ENCODE peak calls at places on chromosomes 11 and 22, in seven cellular contexts. V is IMR-90; E is esophagus squamous epithelium; G is HCT116; C is body of pancreas; F is small intestine; Z is CD8-positive, alpha-beta memory T cell. N is an unnamed sample. For H3K4me1, the result is how much of the 10 kb centered on the place peaks cover.

GRCh38 chr11:124329787-124330478 is 9.9 kb upstream of the OR8D2 start:
- DNase-seq in F (no peak), V (peak), Z (no peak), E (no peak), C (no peak), G (no peak), N (no peak)

GRCh38 chr11:126607374-126607773 is 251.9 kb downstream of the ST3GAL4 start:
- DNase-seq in Z (no peak), E (no peak), F (peak), G (peak), V (peak), C (peak), N (no peak)

GRCh38 chr11:134759314-134759713 is 347.3 kb upstream of the B3GAT1 start:
- DNase-seq in V (no peak), Z (no peak), G (no peak), E (no peak), F (no peak), C (no peak), N (no peak)

GRCh38 chr11:11969380-11970215 is 38.8 kb downstream of the DKK3 start:
- DNase-seq in F (no peak), Z (no peak), G (no peak), V (no peak), C (no peak), E (no peak), N (no peak)

GRCh38 chr22:37815593-37815992 is 7.6 kb upstream of the GALR3 start:
- DNase-seq in Z (no peak), V (no peak), G (no peak), E (no peak), F (no peak), C (no peak), N (no peak)

GRCh38 chr22:46393791-46394333 is 58.3 kb downstream of the TRMU start:
- DNase-seq in V (no peak), Z (no peak), C (no peak), G (no peak), F (no peak), E (no peak), N (no peak)

GRCh38 chr11:60774726-60775125 is 10.4 kb upstream of the MS4A10 start:
- DNase-seq in V (no peak), E (no peak), F (no peak), Z (no peak), C (no peak), G (no peak), N (no peak)

GRCh38 chr22:26404851-26405357 is 24.2 kb upstream of the ASPHD2 start:
- DNase-seq in C (no peak), E (no peak), Z (no peak), G (no peak), V (no peak), F (no peak), N (no peak)

GRCh38 chr11:5369793-5370192 is 13.8 kb upstream of the OR51M1 start:
- DNase-seq in E (no peak), V (peak), F (no peak), C (no peak), G (no peak), Z (no peak), N (no peak)

GRCh38 chr11:59680287-59681154 is 11.7 kb upstream of the PATL1 start:
- DNase-seq in V (peak), C (peak), G (peak), Z (peak), F (peak), E (no peak), N (no peak)

GRCh38 chr11:1307998-1308744 is 1.3 kb downstream of the TOLLIP start:
- DNase-seq in F (no peak), Z (no peak), C (peak), G (no peak), V (peak), E (no peak), N (no peak)

GRCh38 chr11:16604784-16605439 is 133.5 kb upstream of the C11orf58 start:
- DNase-seq in G (no peak), E (no peak), C (peak), V (peak), F (peak), Z (no peak), N (no peak)

GRCh38 chr22:35648066-35649025 is at the start of gene APOL6:
- DNase-seq in Z (peak), F (peak), V (peak), C (peak), G (no peak), E (no peak), N (no peak)
- H3K27ac ChIP-seq in Z (peak), F (peak), V (peak), C (peak), G (no peak), E (peak), N (peak)

GRCh38 chr11:65791719-65792213 is 4.9 kb downstream of the OVOL1 start:
- DNase-seq in V (no peak), C (no peak), F (peak), E (no peak), Z (no peak), G (no peak), N (no peak)

GRCh38 chr11:65789230-65790103 is 2.6 kb downstream of the OVOL1 start:
- DNase-seq in V (no peak), E (no peak), G (no peak), F (no peak), Z (no peak), C (no peak), N (no peak)

GRCh38 chr11:65790104-65790901 is 3.4 kb downstream of the OVOL1 start:
- DNase-seq in G (no peak), F (peak), V (no peak), C (no peak), E (no peak), Z (no peak), N (no peak)

GRCh38 chr11:65792456-65792855 is 5.6 kb downstream of the OVOL1 start:
- DNase-seq in C (no peak), F (no peak), V (no peak), Z (no peak), E (no peak), G (no peak), N (no peak)

DNA sequence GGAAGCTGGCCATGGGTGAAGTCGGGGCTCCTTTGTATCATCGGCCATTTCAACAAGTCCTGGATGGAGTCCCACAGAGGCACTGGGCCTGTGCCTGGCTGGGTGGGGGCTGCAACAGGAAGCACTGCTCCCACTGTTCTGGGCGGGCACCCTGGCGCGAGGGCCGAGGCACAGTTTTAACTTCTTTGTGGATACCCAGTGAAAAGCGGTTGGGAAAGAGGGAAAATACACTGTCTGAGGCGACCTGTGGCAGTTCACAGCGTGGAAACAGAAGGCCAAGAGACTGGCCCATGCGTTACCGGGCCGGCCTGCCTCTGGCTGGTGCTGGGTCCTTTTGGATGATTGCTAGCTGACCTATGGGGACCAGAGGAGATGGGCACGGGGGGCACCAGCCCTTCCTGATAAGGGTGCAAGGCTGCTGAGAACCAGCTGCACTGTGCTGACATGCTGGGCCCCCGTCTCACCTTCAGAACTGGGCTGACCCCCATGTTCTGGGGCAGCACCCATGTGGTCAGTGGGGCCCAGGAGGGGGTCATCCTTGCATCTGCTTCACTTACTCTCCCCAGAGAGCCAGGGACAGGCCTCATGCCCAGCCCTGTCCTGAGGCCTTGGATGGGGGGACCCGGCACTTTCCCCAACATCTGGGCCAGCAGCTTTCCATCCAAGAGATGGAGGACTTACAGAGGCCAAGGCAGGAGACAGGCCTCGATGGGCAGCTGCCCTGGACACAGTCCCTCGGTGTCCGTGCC is 4.2 kb downstream of the OVOL1 start:
- DNase-seq in G (no peak), V (no peak), Z (no peak), C (no peak), F (no peak), E (no peak), N (no peak)
- H3K4me1 ChIP-seq in G (half or more), V (under half), Z (under half), C (half or more), F (under half), E (half or more), N (under half)

GRCh38 chr11:32434116-32434386 is 1.3 kb downstream of the WT1 start:
- DNase-seq in G (no peak), C (no peak), V (no peak), Z (no peak), E (no peak), F (no peak), N (no peak)

GRCh38 chr11:32432565-32433248 is 2.6 kb downstream of the WT1 start:
- DNase-seq in C (no peak), G (no peak), Z (no peak), V (no peak), E (no peak), F (no peak), N (no peak)

GRCh38 chr11:32434387-32435151 is 770 bp downstream of the WT1 start:
- DNase-seq in E (no peak), C (no peak), Z (no peak), G (no peak), V (no peak), F (no peak), N (no peak)

GRCh38 chr11:32435152-32435480 is 223 bp downstream of the WT1 start:
- DNase-seq in C (no peak), F (no peak), Z (no peak), G (no peak), V (no peak), E (no peak), N (no peak)

GRCh38 chr11:32433249-32434115 is 1.9 kb downstream of the WT1 start:
- DNase-seq in C (no peak), Z (no peak), E (no peak), V (no peak), G (no peak), F (no peak), N (no peak)
- H3K4me3 ChIP-seq in C (no peak), Z (no peak), E (peak), V (peak), G (no peak), F (no peak), N (peak)

GRCh38 chr11:95485115-95485900 is 254.3 kb upstream of the SESN3 start:
- DNase-seq in C (no peak), G (no peak), F (no peak), E (no peak), Z (no peak), V (no peak), N (no peak)
- H3K27ac ChIP-seq in C (no peak), G (no peak), F (no peak), E (no peak), Z (no peak), V (no peak), N (no peak)

GRCh38 chr11:69137148-69137844 is 18.4 kb upstream of the SMIM38 start:
- DNase-seq in Z (no peak), F (peak), V (no peak), G (no peak), C (peak), E (no peak), N (no peak)

GRCh38 chr11:69138265-69138664 is 17.5 kb upstream of the SMIM38 start:
- DNase-seq in V (peak), Z (no peak), F (no peak), G (peak), E (no peak), C (peak), N (no peak)

GRCh38 chr11:69134957-69135356 is 20.8 kb upstream of the SMIM38 start:
- DNase-seq in V (no peak), G (no peak), F (peak), E (no peak), C (peak), Z (no peak), N (no peak)

GRCh38 chr11:69135420-69136363 is 20.0 kb upstream of the SMIM38 start:
- DNase-seq in E (no peak), C (peak), Z (no peak), V (no peak), F (no peak), G (no peak), N (no peak)

GRCh38 chr11:69136471-69136870 is 19.3 kb upstream of the SMIM38 start:
- DNase-seq in F (no peak), G (no peak), Z (no peak), C (peak), V (no peak), E (no peak), N (no peak)
- H3K4me1 ChIP-seq in F (under half), G (under half), Z (under half), C (under half), V (under half), E (under half), N (under half)

GRCh38 chr11:3989251-3989650 is 105.3 kb upstream of the RRM1 start:
- DNase-seq in G (no peak), V (no peak), Z (no peak), F (no peak), C (no peak), E (no peak), N (no peak)
- H3K4me3 ChIP-seq in G (no peak), V (peak), Z (no peak), F (no peak), C (no peak), E (peak), N (no peak)

N was measured in thoracic aorta.